ENCODE peak calls at places on chromosomes 7 and 10, in seven cellular contexts. Q is SJSA1; W is stimulated activated CD4-positive, alpha-beta T cell treated with anti-CD3 and anti-CD28 coated beads, Interleukin-2, amount 100 ng/mL, for 48 hours; P is HT1080; O is stomach; B is skeletal muscle cell; M is activated CD4-positive, alpha-beta T cell treated with anti-CD3 and anti-CD28 coated beads, Interleukin-2, amount 50 U/mL, for 1 hour. F is an unnamed sample.

GRCh38 chr10:72356987-72357386 is 2.3 kb upstream of the DNAJB12 start:
- DNase-seq in O (no peak), B (no peak), Q (no peak), W (no peak), P (no peak), M (no peak), F (no peak)

GRCh38 chr7:138207555-138207971 is 131.3 kb downstream of the AKR1D1 start:
- DNase-seq in B (no peak), W (no peak), M (no peak), Q (no peak), O (no peak), P (no peak), F (no peak)

GRCh38 chr10:27153855-27154198 is 357 bp downstream of the YME1L1 start:
- DNase-seq in O (no peak), W (peak; percentile 2), P (no peak), Q (no peak), M (no peak), B (no peak), F (no peak)

GRCh38 chr7:105742787-105743186 is 133.6 kb downstream of the ATXN7L1 start:
- DNase-seq in M (no peak), Q (no peak), P (no peak), O (no peak), B (no peak), W (no peak), F (no peak)

GRCh38 chr10:73759512-73760115 is 15.4 kb downstream of the SEC24C start:
- DNase-seq in O (peak; percentile 36), B (no peak), W (no peak), P (no peak), Q (no peak), M (peak; percentile 54), F (no peak)

GRCh38 chr10:79459243-79459642 is 13.8 kb upstream of the ZCCHC24 start:
- DNase-seq in P (no peak), Q (no peak), B (no peak), M (no peak), W (no peak), O (no peak), F (no peak)

GRCh38 chr7:141729020-141729419 is 9.1 kb upstream of the SSBP1 start:
- DNase-seq in P (no peak), M (no peak), O (no peak), B (no peak), Q (no peak), W (no peak), F (no peak)

GRCh38 chr10:62072901-62073300 is 171.4 kb downstream of the ARID5B start:
- DNase-seq in P (no peak), W (no peak), Q (no peak), M (no peak), O (no peak), B (no peak), F (no peak)

GRCh38 chr7:117816727-117817126 is 56.5 kb downstream of the CTTNBP2 start:
- DNase-seq in O (no peak), B (no peak), M (no peak), W (no peak), Q (no peak), P (peak; percentile 18), F (no peak)

GRCh38 chr7:148483941-148484340 is 106.6 kb upstream of the C7orf33 start:
- DNase-seq in W (no peak), O (no peak), P (no peak), Q (no peak), B (no peak), M (no peak), F (no peak)

GRCh38 chr7:84336303-84336702 is 141.7 kb upstream of the SEMA3A start:
- DNase-seq in P (no peak), O (no peak), M (no peak), Q (no peak), B (peak; percentile 40), W (no peak), F (no peak)

GRCh38 chr10:7819126-7819470 is 793 bp downstream of the TAF3 start:
- DNase-seq in O (peak; percentile 51), P (peak; percentile 42), B (peak; percentile 8), M (peak; percentile 13), W (peak; percentile 4), Q (peak; percentile 47), F (peak; percentile 40)

GRCh38 chr7:646951-647350 is 79.5 kb upstream of the DNAAF5 start:
- DNase-seq in M (no peak), B (no peak), W (no peak), P (no peak), Q (no peak), O (no peak), F (no peak)

GRCh38 chr7:119256446-119257131 is 1016.4 kb upstream of the KCND2 start:
- DNase-seq in B (no peak), Q (no peak), O (no peak), P (no peak), M (no peak), W (no peak), F (no peak)

GRCh38 chr10:133143200-133143533 is 16.9 kb upstream of the KNDC1 start:
- DNase-seq in W (no peak), O (no peak), Q (no peak), M (no peak), P (no peak), B (no peak), F (no peak)

GRCh38 chr7:158054611-158055010 is 533.0 kb downstream of the PTPRN2 start:
- DNase-seq in W (no peak), M (no peak), P (no peak), B (no peak), O (no peak), Q (no peak), F (no peak)

GRCh38 chr10:63120554-63120953 is 12.6 kb upstream of the NRBF2 start:
- DNase-seq in B (peak; percentile 96), M (no peak), W (no peak), O (no peak), P (peak; percentile 38), Q (no peak), F (no peak)

GRCh38 chr7:149753370-149754233 is 19.8 kb downstream of the ZNF467 start:
- DNase-seq in B (no peak), P (no peak), W (no peak), M (no peak), O (peak; percentile 66), Q (no peak), F (peak; percentile 35)

GRCh38 chr10:131207584-131208532 is 103.7 kb downstream of the TCERG1L start:
- DNase-seq in B (no peak), Q (no peak), P (peak; percentile 21), W (no peak), M (no peak), O (peak; percentile 17), F (no peak)